ENCODE peak calls at places on chromosomes 11 and 22, in five cellular contexts. W is brain microvascular endothelial cell, E is neural crest cell, O is islet precursor cell, R is pulmonary artery endothelial cell. Q is an unnamed sample.

GRCh38 chr11:122755409-122755808 is 82.9 kb upstream of the CRTAM start:
- DNase-seq in R (no peak), E (no peak), W (no peak), O (no peak), Q (no peak)

GRCh38 chr11:110125632-110126031 is 32.4 kb downstream of the ZC3H12C start:
- DNase-seq in W (peak), R (no peak), E (no peak), O (peak), Q (no peak)

GRCh38 chr22:30562391-30562790 is 12.1 kb downstream of the GAL3ST1 start:
- DNase-seq in O (no peak), E (no peak), W (no peak), R (no peak), Q (no peak)

GRCh38 chr11:116618461-116618860 is 154.3 kb downstream of the BUD13 start:
- DNase-seq in R (no peak), E (no peak), O (peak), W (no peak), Q (no peak)

GRCh38 chr11:83744620-83745192 is 458.5 kb upstream of the CCDC90B start:
- DNase-seq in O (no peak), R (no peak), W (no peak), E (no peak), Q (no peak)

GRCh38 chr11:86414032-86414431 is 39.3 kb downstream of the CCDC81 start:
- DNase-seq in W (no peak), O (no peak), E (no peak), R (no peak), Q (no peak)

GRCh38 chr11:93587858-93588581 is 44.8 kb upstream of the SMCO4 start:
- DNase-seq in W (no peak), E (no peak), O (no peak), R (no peak), Q (no peak)

GRCh38 chr11:62694455-62695167 is 5.3 kb upstream of the LRRN4CL start:
- DNase-seq in R (peak), W (peak), E (peak), O (peak), Q (no peak)

GRCh38 chr11:11391796-11392195 is 38.7 kb upstream of the CSNK2A3 start:
- DNase-seq in E (no peak), O (no peak), R (peak), W (peak), Q (no peak)

GRCh38 chr11:71116435-71117040 is 135.8 kb downstream of the SHANK2 start:
- DNase-seq in O (no peak), R (no peak), E (no peak), W (no peak), Q (no peak)

GRCh38 chr11:119878990-119879389 is 150.0 kb upstream of the NECTIN1 start:
- DNase-seq in W (no peak), R (no peak), O (no peak), E (no peak), Q (no peak)

GRCh38 chr11:128790200-128790599 is 76.9 kb downstream of the KCNJ1 start:
- DNase-seq in O (peak), R (no peak), W (peak), E (peak), Q (no peak)

GRCh38 chr11:19232910-19233503 is 7.7 kb downstream of the E2F8 start:
- DNase-seq in R (peak), O (peak), W (peak), E (no peak), Q (no peak)

GRCh38 chr22:26079009-26079408 is 90.3 kb upstream of the SEZ6L start:
- DNase-seq in E (no peak), R (no peak), W (no peak), O (no peak), Q (no peak)

GRCh38 chr11:15276616-15277015 is 161.9 kb downstream of the INSC start:
- DNase-seq in W (no peak), E (peak), R (no peak), O (no peak), Q (no peak)

GRCh38 chr11:1935156-1936071 is 11.7 kb upstream of the MRPL23 start:
- DNase-seq in O (no peak), E (no peak), W (no peak), R (no peak), Q (no peak)

GRCh38 chr22:30989473-30989872 is 20.4 kb downstream of the TUG1 start:
- DNase-seq in O (no peak), R (no peak), W (no peak), E (no peak), Q (no peak)

GRCh38 chr11:6402561-6402981 is 12.3 kb downstream of the SMPD1 start:
- DNase-seq in O (no peak), E (no peak), R (no peak), W (no peak), Q (no peak)

GRCh38 chr22:39365406-39365782 is 15.6 kb downstream of the SYNGR1 start:
- DNase-seq in W (no peak), E (no peak), R (no peak), O (no peak), Q (no peak)

GRCh38 chr22:19892249-19892879 is 37.7 kb upstream of the GNB1L start:
- DNase-seq in W (peak), E (no peak), O (no peak), R (no peak), Q (no peak)

GRCh38 chr11:73464347-73464746 is 88.1 kb downstream of the RELT start:
- DNase-seq in E (no peak), R (no peak), W (no peak), O (no peak), Q (no peak)

GRCh38 chr11:41457216-41458014 is 2.0 kb downstream of the LRRC4C start:
- DNase-seq in E (no peak), O (no peak), W (no peak), R (no peak), Q (no peak)

GRCh38 chr11:130400793-130401483 is 27.5 kb downstream of the ADAMTS8 start:
- DNase-seq in W (no peak), R (no peak), E (no peak), O (no peak), Q (no peak)

GRCh38 chr11:68011046-68011943 is 1.2 kb downstream of the ALDH3B1 start:
- DNase-seq in O (no peak), R (no peak), E (no peak), W (no peak), Q (no peak)

GRCh38 chr11:6129011-6129410 is 21.5 kb downstream of the OR56B4 start:
- DNase-seq in O (no peak), R (no peak), E (no peak), W (no peak), Q (no peak)